ENCODE peak calls at places on chromosomes 6 and 20, in four cellular contexts. W is PC-9, F is colonic mucosa, H is lung. J is an unnamed sample.

GRCh38 chr20:63003546-63003945 is 3.2 kb downstream of the BHLHE23 start:
- DNase-seq in W (no peak), F (no peak), H (no peak), J (no peak)

GRCh38 chr20:44203161-44203560 is 7.4 kb downstream of the OSER1 start:
- DNase-seq in W (no peak), F (no peak), H (no peak), J (no peak)

GRCh38 chr6:150238294-150238693 is 95.5 kb downstream of the PPP1R14C start:
- DNase-seq in W (no peak), F (peak), H (peak), J (no peak)

GRCh38 chr20:39066464-39066863 is 104.3 kb downstream of the DHX35 start:
- DNase-seq in W (no peak), F (no peak), H (no peak), J (no peak)

GRCh38 chr6:56852249-56852606 is 102.7 kb upstream of the BEND6 start:
- DNase-seq in W (no peak), F (no peak), H (no peak), J (no peak)

GRCh38 chr20:20362774-20363435 is 5.0 kb upstream of the INSM1 start:
- DNase-seq in W (no peak), F (no peak), H (no peak), J (no peak)

GRCh38 chr6:11918021-11918738 is 93.9 kb upstream of the HIVEP1 start:
- DNase-seq in W (no peak), F (peak), H (no peak), J (no peak)

GRCh38 chr20:878511-879307 is 37.4 kb downstream of the ANGPT4 start:
- DNase-seq in W (no peak), F (no peak), H (no peak), J (no peak)

GRCh38 chr6:49145280-49145679 is 317.8 kb downstream of the MMUT start:
- DNase-seq in W (no peak), F (no peak), H (no peak), J (no peak)

GRCh38 chr6:33621396-33622388 is 570 bp downstream of the ITPR3 start:
- DNase-seq in W (peak), F (peak), H (peak), J (no peak)

GRCh38 chr20:9035129-9035528 is 33.8 kb upstream of the PLCB4 start:
- DNase-seq in W (peak), F (no peak), H (no peak), J (no peak)

GRCh38 chr6:97160280-97160679 is 122.7 kb downstream of the MMS22L start:
- DNase-seq in W (no peak), F (no peak), H (no peak), J (no peak)

GRCh38 chr6:160421854-160422253 is 73.7 kb downstream of the SLC22A3 start:
- DNase-seq in W (no peak), F (no peak), H (no peak), J (no peak)

GRCh38 chr20:36919715-36920333 is 31.7 kb downstream of the SAMHD1 start:
- DNase-seq in W (peak), F (peak), H (no peak), J (no peak)

GRCh38 chr20:38165089-38165965 is at the start of gene TGM2:
- DNase-seq in W (peak), F (peak), H (peak), J (no peak)

GRCh38 chr6:118408863-118409262 is 139.2 kb upstream of the PLN start:
- DNase-seq in W (no peak), F (no peak), H (no peak), J (no peak)

GRCh38 chr6:114000066-114000465 is 29.1 kb upstream of the HDAC2 start:
- DNase-seq in W (no peak), F (no peak), H (no peak), J (no peak)

GRCh38 chr6:43807228-43808061 is 37.4 kb downstream of the VEGFA start:
- DNase-seq in W (peak), F (peak), H (peak), J (no peak)

GRCh38 chr6:92723390-92723931 is 695.9 kb downstream of the EPHA7 start:
- DNase-seq in W (no peak), F (peak), H (peak), J (peak)

GRCh38 chr6:157621401-157621800 is 201.6 kb upstream of the SNX9 start:
- DNase-seq in W (no peak), F (no peak), H (no peak), J (no peak)

GRCh38 chr6:29926795-29927427 is 15.4 kb upstream of the HLA-A start:
- DNase-seq in W (peak), F (peak), H (peak), J (no peak)
- TF ChIP-seq CTCF in W (no peak), F (no peak), H (no peak), J (no peak)

DNA sequence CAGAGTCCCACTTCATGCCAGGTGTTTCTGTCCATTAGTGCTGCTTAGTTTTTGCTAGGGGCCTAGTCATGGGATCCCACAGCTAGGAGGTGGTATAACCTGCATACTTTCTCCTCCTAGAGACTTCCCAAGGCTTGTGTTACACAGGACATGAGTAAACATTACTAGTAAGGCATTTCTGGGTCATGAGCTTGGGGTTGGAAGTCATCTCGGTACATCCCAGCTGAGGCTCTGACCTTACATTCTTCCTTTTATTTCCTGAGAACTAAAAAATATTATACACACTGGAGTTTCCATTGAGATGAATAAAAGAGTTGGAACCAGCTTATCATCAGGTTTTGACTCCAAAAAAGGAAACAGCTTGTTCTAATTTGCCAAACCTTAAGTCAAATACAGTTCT is 20.9 kb upstream of the PNPLA1 start:
- DNase-seq in W (no peak), F (no peak), H (no peak), J (no peak)
- TF ChIP-seq CTCF in W (no peak), F (no peak), H (no peak), J (no peak)

DNA sequence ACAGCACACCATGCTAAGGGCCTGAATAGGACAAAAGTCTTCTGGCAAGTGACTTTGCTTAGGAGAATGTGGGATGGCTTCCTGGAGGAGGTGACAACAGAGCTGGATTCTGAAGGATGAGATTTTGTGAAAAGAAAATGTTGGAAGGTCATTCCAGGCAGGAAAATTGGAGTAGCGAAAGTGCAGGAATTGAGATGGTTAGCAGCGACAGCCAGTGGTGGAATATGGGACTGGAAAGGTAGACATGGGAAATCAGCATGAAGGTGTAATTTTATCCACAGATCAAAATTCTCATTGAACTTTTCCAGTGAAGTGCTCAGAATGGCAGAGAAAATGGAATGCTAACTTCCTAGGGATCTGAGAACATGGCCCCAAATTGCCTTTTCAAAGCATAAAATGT is 5.7 kb upstream of the BACH2 start:
- DNase-seq in W (no peak), F (no peak), H (no peak), J (no peak)
- TF ChIP-seq CTCF in W (no peak), F (no peak), H (no peak), J (no peak)

DNA sequence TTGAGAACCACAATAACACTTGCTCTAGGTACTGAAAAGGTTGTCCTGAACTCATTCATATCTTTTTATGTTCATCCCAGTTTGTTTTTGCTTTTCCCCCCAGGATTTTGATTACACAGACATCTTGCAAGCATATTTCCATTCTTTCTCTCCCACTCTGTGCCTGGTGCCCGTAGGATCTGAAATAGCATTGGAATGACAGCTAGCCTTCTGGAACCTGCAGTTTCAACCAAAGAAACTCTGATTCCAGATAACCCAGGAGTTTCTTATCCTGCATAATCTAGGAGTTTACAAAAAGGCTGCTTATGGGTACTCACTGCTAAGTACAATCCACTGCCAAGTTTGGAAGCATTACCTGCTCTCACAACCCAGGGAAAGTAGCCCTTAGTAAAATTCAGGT is 28.8 kb upstream of the PLCG1 start:
- DNase-seq in W (no peak), F (no peak), H (no peak), J (no peak)
- TF ChIP-seq CTCF in W (no peak), F (no peak), H (no peak), J (no peak)

DNA sequence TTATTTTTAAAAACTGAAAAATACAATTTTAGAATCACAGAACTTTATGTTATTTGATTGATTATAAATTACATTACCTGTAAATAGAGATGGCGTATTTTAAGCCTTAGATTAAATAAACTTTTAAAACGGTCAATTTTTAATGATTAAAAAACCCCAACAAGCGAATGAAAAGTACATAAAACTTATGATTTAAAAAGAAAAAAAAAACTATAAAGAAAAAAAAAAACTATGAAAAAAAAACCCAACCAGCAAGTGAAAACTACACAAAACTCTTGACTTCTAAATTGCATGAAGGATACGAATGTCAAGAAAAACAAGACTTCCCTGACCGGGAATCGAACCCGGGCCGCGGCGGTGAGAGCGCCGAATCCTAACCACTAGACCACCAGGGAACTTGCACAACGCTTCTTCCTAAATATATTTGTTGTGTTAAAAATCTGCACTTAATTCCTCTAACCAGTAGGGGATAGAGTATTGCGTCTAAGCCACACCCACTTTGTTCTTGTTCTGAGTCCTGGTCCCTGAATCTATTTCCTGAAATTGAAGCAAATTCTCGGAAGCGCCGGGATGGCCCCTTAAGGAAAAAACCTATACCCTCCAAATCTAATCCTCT is 10.7 kb upstream of the NCOA7 start:
- DNase-seq in W (peak), F (peak), H (peak), J (peak)
- TF ChIP-seq CTCF in W (peak), F (no peak), H (no peak), J (peak)

GRCh38 chr20:50506270-50506579 is 4.0 kb upstream of the PTPN1 start:
- DNase-seq in W (no peak), F (no peak), H (no peak), J (no peak)

GRCh38 chr20:50508171-50508761 is 1.9 kb upstream of the PTPN1 start:
- DNase-seq in W (no peak), F (no peak), H (no peak), J (no peak)

GRCh38 chr20:50501970-50502745 is 8.0 kb upstream of the PTPN1 start:
- DNase-seq in W (no peak), F (no peak), H (no peak), J (no peak)

GRCh38 chr20:50509923-50510705 is at the start of gene PTPN1:
- DNase-seq in W (peak), F (peak), H (peak), J (peak)

GRCh38 chr20:50504231-50504823 is 5.9 kb upstream of the PTPN1 start:
- DNase-seq in W (no peak), F (no peak), H (no peak), J (no peak)
- TF ChIP-seq CTCF in W (no peak), F (no peak), H (peak), J (peak)

DNA sequence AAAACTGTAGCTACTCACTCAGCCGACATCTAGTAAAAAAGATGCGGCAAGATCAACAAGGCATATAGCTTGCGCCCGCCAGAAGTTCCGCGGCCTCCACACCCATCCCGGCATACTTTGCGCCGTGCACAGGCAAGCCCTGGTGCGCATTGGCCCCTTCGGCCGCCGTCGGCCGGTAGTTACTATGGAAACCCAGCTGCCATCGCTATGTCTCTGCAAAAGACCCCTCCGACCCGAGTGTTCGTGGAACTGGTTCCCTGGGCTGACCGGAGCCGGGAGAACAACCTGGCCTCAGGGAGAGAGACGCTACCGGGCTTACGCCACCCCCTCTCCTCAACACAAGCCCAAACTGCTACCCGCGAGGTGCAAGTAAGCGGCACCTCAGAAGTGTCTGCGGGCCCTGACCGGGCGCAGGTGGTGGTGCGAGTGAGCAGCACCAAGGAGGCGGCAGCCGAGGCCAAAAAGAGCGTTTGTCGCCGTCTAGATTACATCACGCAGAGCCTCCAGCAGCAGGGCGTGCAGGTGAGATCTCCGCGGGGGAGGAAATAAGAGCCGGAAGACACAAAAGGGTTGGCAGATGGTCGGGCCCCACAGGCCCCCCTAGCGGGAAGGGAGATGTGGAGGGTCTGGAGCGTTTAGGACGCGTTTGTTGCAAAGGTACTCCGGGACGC is at the start of gene IRAK1BP1:
- DNase-seq in W (peak), F (peak), H (peak), J (peak)
- TF ChIP-seq CTCF in W (no peak), F (no peak), H (no peak), J (peak)